ENCODE peak calls at places on chromosomes 11 and 22, in ten cellular contexts. H is tibial artery, P is left lung, O is aorta, M is GM23248, I is ascending aorta, Y is PC-3, E is mammary epithelial cell, D is SK-N-SH, Z is coronary artery. G is an unnamed sample.

GRCh38 chr11:35163707-35164496 is 24.9 kb downstream of the CD44 start:
- DNase-seq in H (no peak), P (no peak), O (no peak), M (no peak), I (no peak), Y (no peak), E (no peak), D (no peak), Z (no peak), G (no peak)

GRCh38 chr11:56750190-56750589 is 1.7 kb upstream of the OR9G4 start:
- DNase-seq in H (no peak), P (no peak), O (no peak), M (no peak), I (no peak), Y (no peak), E (no peak), D (no peak), Z (no peak), G (no peak)

GRCh38 chr22:17085277-17086091 is 684 bp downstream of the IL17RA start:
- DNase-seq in H (peak), P (peak), O (peak), M (peak), I (peak), Y (peak), E (peak), D (no peak), Z (peak), G (no peak)

GRCh38 chr11:134468796-134469195 is 56.8 kb upstream of the B3GAT1 start:
- DNase-seq in H (no peak), P (no peak), O (no peak), M (no peak), I (no peak), Y (no peak), E (no peak), D (no peak), Z (no peak), G (no peak)

GRCh38 chr22:36439481-36440271 is 41.8 kb downstream of the TXN2 start:
- DNase-seq in H (no peak), P (no peak), O (peak), M (peak), I (no peak), Y (peak), E (peak), D (peak), Z (no peak), G (no peak)

GRCh38 chr11:46254135-46254491 is 23.3 kb upstream of the CREB3L1 start:
- DNase-seq in H (no peak), P (no peak), O (no peak), M (no peak), I (no peak), Y (no peak), E (no peak), D (no peak), Z (peak), G (no peak)

GRCh38 chr11:44988111-44988510 is 37.4 kb upstream of the TP53I11 start:
- DNase-seq in H (no peak), P (peak), O (no peak), M (no peak), I (peak), Y (no peak), E (no peak), D (no peak), Z (peak), G (no peak)

GRCh38 chr11:92295175-92296137 is 70.8 kb downstream of the FAT3 start:
- DNase-seq in H (no peak), P (no peak), O (no peak), M (peak), I (no peak), Y (peak), E (no peak), D (no peak), Z (no peak), G (no peak)

GRCh38 chr11:75267171-75267970 is 26.8 kb downstream of the TPBGL start:
- DNase-seq in H (no peak), P (no peak), O (peak), M (no peak), I (no peak), Y (no peak), E (no peak), D (no peak), Z (peak), G (no peak)

GRCh38 chr22:35384973-35385588 is 4.2 kb downstream of the HMOX1 start:
- DNase-seq in H (no peak), P (no peak), O (no peak), M (no peak), I (no peak), Y (no peak), E (no peak), D (no peak), Z (no peak), G (no peak)

GRCh38 chr11:133902506-133902905 is 54.3 kb downstream of the IGSF9B start:
- DNase-seq in H (no peak), P (no peak), O (peak), M (no peak), I (peak), Y (no peak), E (no peak), D (no peak), Z (no peak), G (no peak)

GRCh38 chr22:36541831-36542391 is 12.9 kb upstream of the EIF3D start:
- DNase-seq in H (no peak), P (no peak), O (no peak), M (peak), I (no peak), Y (peak), E (peak), D (no peak), Z (no peak), G (peak)

GRCh38 chr11:9821008-9821752 is 157.3 kb downstream of the SWAP70 start:
- DNase-seq in H (no peak), P (no peak), O (no peak), M (peak), I (no peak), Y (peak), E (no peak), D (peak), Z (no peak), G (no peak)

GRCh38 chr11:119144825-119145476 is 3.9 kb upstream of the ABCG4 start:
- DNase-seq in H (peak), P (no peak), O (peak), M (peak), I (peak), Y (peak), E (peak), D (peak), Z (no peak), G (no peak)

GRCh38 chr11:58616594-58616993 is 5.9 kb upstream of the CNTF start:
- DNase-seq in H (peak), P (no peak), O (no peak), M (peak), I (no peak), Y (peak), E (peak), D (no peak), Z (no peak), G (peak)

GRCh38 chr22:38025514-38025913 is 31.7 kb upstream of the PICK1 start:
- DNase-seq in H (no peak), P (peak), O (no peak), M (no peak), I (no peak), Y (no peak), E (no peak), D (no peak), Z (no peak), G (no peak)

GRCh38 chr22:38029370-38029769 is 27.8 kb upstream of the PICK1 start:
- DNase-seq in H (no peak), P (no peak), O (no peak), M (no peak), I (no peak), Y (no peak), E (no peak), D (no peak), Z (no peak), G (no peak)

GRCh38 chr22:38028344-38029130 is 28.7 kb upstream of the PICK1 start:
- DNase-seq in H (no peak), P (peak), O (no peak), M (no peak), I (no peak), Y (no peak), E (no peak), D (no peak), Z (no peak), G (no peak)

GRCh38 chr22:38027487-38027886 is 29.7 kb upstream of the PICK1 start:
- DNase-seq in H (no peak), P (peak), O (no peak), M (no peak), I (no peak), Y (no peak), E (no peak), D (no peak), Z (no peak), G (no peak)

DNA sequence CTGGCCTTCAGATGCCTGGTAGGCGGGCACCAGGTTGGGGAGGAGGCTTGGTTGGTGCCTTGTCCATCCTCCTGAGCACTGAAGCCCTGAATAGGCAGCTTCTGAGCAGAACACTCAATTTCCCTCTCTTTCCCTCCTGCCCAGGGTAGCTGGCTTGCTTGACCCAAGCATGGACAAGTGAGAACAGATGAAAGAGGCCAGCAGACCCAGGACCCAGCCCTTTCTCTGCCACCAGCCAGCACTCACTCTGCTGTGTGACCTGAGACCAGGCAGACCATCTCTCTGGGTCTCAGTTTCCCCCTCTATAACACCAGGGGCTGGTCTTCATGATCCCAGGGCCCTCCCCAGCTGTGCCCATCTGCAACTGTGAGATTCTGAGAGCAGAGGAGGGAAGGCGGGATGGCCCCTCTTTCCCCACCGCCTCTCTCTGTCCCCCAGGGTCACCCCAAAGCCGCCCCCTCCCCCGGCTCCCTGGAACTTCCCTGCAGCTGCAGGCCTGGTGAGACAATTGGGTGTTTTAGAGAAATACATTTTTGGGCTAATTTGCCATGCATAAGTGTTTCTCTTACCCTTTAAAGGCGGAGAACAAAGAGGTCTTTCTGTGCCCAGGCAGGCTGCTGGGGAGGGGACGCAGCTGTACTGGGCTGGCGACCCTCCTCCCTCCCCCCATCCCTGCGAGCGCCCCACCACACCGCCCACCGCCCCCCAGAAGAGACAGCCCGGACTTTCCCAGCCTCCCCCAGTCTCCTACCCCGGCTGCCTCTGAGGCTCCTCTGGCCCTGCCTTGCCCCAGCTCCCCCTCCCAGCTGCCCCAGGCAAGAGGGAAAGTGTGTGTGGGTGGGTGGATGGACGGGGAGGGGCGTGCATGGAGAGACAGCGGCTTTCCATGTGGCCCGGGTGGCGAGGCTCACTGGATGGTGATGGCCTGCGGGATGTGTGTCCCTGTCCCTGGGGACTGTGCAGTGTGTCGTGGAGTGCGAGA is 30.8 kb upstream of the PICK1 start:
- DNase-seq in H (no peak), P (peak), O (no peak), M (no peak), I (no peak), Y (no peak), E (no peak), D (peak), Z (no peak), G (no peak)
- H3K27ac ChIP-seq in H (no peak), P (no peak), O (no peak), M (no peak), I (no peak), Y (no peak), E (no peak), D (no peak), Z (peak), G (no peak)

GRCh38 chr11:100080821-100081220 is 606.3 kb upstream of the ARHGAP42 start:
- DNase-seq in H (no peak), P (no peak), O (no peak), M (no peak), I (no peak), Y (no peak), E (no peak), D (no peak), Z (no peak), G (no peak)
- H3K27ac ChIP-seq in H (no peak), P (no peak), O (no peak), M (no peak), I (no peak), Y (no peak), E (no peak), D (no peak), Z (no peak), G (no peak)

GRCh38 chr22:31244044-31244942 is 32.2 kb downstream of the LIMK2 start:
- DNase-seq in H (no peak), P (no peak), O (no peak), M (peak), I (peak), Y (peak), E (peak), D (peak), Z (no peak), G (no peak)
- H3K27ac ChIP-seq in H (peak), P (peak), O (peak), M (peak), I (peak), Y (peak), E (peak), D (peak), Z (peak), G (peak)

DNA sequence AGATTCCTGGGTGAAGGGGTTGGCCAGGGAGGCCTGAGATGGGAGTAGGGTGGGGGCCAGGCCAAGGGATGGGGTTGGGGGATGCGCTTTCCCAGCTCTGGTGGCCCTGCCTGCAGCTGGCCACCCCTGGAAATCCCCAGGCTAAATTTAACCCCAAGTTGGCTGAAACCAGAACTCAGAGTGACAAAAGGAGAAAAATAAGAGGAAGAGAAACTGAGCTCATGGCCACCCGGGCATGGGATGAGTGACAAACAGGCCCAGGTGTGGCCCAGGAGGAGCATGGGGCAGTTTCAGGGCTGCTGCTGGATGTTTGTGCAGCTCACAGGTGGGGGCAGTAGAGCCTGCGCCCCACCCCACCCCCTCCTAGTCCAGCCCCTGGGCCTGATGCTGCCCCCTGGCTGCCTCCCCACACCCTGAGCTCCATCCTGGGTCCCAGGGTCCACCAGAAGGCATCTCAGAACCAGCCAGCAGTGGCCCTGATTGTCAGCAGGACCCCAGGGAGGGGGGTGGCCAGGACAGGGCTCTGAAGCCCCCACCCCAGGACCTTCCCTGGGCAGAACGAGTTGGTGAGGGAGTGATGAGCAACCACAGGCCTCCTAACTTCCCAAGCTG is 48.0 kb downstream of the IGLL5 start:
- DNase-seq in H (no peak), P (peak), O (no peak), M (no peak), I (no peak), Y (no peak), E (no peak), D (no peak), Z (no peak), G (no peak)
- H3K27ac ChIP-seq in H (no peak), P (no peak), O (no peak), M (no peak), I (no peak), Y (no peak), E (no peak), D (no peak), Z (no peak), G (no peak)

DNA sequence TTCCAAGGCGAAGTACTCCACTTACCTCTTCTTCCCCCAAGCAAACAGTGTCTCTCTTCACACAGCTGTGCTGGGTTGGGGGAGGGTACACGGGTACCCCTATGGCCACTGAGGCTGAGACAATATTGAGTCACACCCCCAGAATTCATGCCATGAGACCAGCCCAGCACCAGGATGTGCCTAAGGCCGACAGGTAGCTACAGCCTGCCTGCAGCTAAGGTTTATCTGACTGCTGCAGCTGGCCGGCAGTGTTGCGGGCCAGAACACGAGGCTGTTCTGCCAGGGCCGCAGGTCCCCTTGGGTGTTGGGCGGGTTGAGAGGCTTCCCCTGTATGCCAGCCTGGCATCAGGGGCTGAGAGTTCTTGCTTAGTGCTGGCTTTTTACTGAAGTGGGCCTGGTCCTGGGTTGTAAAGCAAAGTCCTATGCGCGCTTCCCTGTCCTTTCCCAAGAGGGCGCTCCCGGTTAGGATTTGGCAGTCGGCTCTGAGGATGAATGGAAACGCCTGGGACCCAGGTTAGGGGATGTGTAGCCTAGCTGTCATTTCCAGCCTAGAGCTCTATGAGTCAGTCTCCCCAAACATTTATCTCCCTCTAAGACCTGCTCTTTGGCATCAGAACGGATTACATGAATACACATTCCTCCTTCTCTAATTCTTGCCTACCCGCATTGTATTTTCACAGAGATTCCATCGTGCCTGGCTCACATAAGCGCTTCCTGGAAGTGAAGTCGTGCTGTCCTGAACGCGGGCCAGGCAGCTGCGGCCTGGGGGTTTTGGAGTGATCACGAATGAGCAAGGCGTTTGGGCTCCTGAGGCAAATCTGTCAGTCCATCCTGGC is 7.1 kb downstream of the USP18 start:
- DNase-seq in H (peak), P (no peak), O (peak), M (peak), I (peak), Y (peak), E (peak), D (peak), Z (peak), G (peak)
- H3K27ac ChIP-seq in H (peak), P (no peak), O (no peak), M (peak), I (peak), Y (peak), E (no peak), D (peak), Z (peak), G (peak)

GRCh38 chr22:41217553-41218157 is 12.5 kb downstream of the L3MBTL2 start:
- DNase-seq in H (peak), P (no peak), O (no peak), M (peak), I (peak), Y (no peak), E (no peak), D (no peak), Z (no peak), G (peak)
- H3K27ac ChIP-seq in H (no peak), P (peak), O (no peak), M (peak), I (no peak), Y (no peak), E (peak), D (no peak), Z (peak), G (peak)

DNA sequence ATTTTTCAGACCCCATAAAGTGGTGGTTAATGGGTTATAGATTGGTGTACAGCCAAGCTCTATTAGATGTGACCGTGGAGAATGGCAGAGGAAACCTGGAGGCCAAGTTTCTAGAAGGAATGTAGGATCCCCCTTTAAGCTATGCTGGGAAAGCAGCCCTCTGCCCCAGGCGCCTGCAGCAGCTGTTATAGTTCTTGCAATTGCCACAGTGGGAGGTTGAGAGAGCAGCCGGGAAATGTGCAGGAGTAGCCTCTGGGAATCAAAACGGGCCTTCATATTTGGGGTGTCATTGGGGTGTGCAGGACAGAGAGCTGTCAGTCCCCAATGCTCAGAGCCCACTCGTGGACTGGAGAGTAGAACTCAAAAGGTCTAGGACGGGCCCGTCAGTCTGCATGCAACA is 54.4 kb upstream of the ASPHD2 start:
- DNase-seq in H (no peak), P (no peak), O (no peak), M (no peak), I (no peak), Y (no peak), E (no peak), D (no peak), Z (no peak), G (no peak)
- H3K27ac ChIP-seq in H (no peak), P (no peak), O (no peak), M (no peak), I (no peak), Y (no peak), E (no peak), D (no peak), Z (no peak), G (no peak)

DNA sequence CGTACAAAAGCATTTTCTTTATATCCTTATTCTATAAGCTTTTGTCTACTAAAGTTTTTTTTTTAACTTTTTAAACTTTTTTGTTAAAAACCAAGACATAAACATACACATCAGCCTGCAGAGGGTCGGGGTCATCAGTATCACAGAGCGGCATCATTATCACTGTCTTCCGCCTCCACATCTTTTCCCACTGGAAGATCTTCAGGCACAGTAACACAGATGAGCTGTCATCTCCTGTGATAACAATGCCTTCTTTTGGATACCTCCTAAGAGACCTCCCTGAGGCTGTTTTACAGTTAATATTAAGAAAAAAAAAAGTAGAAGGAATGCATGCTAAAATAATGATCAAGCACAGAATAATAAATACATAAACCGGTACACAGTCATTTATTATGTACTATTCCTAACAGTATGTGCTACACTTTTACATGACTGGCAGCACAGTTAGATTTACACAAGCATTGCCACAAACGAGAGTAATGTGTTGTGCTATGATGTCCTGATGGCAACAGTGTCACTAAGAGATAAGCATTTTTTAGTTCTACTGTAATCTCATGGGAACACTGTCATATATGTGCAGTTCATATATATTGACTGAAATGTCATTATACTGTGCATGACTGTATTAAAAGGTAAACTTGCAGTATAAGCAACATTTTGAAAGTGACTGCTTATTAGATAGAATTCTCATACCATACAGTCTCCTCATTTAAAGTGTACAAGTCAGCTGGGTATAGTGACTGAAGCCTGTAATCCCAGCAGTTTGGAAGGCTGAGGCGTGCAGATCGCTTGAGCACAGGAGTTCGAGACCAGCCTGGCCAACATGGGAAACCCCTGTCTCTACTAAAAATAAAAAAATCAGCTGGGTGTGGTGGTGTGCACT is 58.6 kb downstream of the KDM2A start:
- DNase-seq in H (no peak), P (no peak), O (no peak), M (no peak), I (no peak), Y (no peak), E (no peak), D (no peak), Z (no peak), G (no peak)
- H3K27ac ChIP-seq in H (no peak), P (no peak), O (no peak), M (no peak), I (no peak), Y (no peak), E (no peak), D (no peak), Z (no peak), G (no peak)

GRCh38 chr11:4607111-4607510 is 920 bp downstream of the TRIM68 start:
- DNase-seq in H (no peak), P (no peak), O (no peak), M (peak), I (no peak), Y (no peak), E (no peak), D (no peak), Z (no peak), G (no peak)
- H3K27ac ChIP-seq in H (peak), P (peak), O (no peak), M (no peak), I (peak), Y (no peak), E (peak), D (peak), Z (peak), G (peak)

G was measured in epithelial cell of prostate.